ENCODE peak calls at places on chromosomes 13 and 19, in eight cellular contexts. I, C, Y, T, U, Q, D and X are unnamed samples.
A peak's percentile ranks its signal among the peaks of the same experiment; 100 is the strongest.

GRCh38 chr13:90545070-90545840 is 802.2 kb upstream of the MIR17HG start:
- DNase-seq in I (no peak), C (peak; percentile 16), Y (peak; percentile 8), T (no peak), U (peak; percentile 1), Q (no peak), D (no peak), X (no peak)

GRCh38 chr13:26961890-26962615 is 201.5 kb upstream of the GPR12 start:
- DNase-seq in I (no peak), C (no peak), Y (no peak), T (no peak), U (no peak), Q (no peak), D (no peak), X (no peak)

GRCh38 chr19:9644472-9644871 is 23.4 kb upstream of the ZNF561 start:
- DNase-seq in I (no peak), C (no peak), Y (no peak), T (no peak), U (no peak), Q (no peak), D (no peak), X (no peak)

GRCh38 chr13:71339010-71339409 is 528.0 kb downstream of the DACH1 start:
- DNase-seq in I (no peak), C (no peak), Y (no peak), T (no peak), U (no peak), Q (no peak), D (no peak), X (no peak)

GRCh38 chr19:41023193-41023592 is 32.1 kb downstream of the CYP2B6 start:
- DNase-seq in I (no peak), C (no peak), Y (no peak), T (no peak), U (no peak), Q (no peak), D (no peak), X (no peak)

GRCh38 chr19:13823256-13823655 is 28.0 kb downstream of the ZSWIM4 start:
- DNase-seq in I (no peak), C (no peak), Y (no peak), T (no peak), U (no peak), Q (peak; percentile 81), D (peak; percentile 7), X (no peak)

GRCh38 chr19:10979950-10980349 is 19.1 kb downstream of the SMARCA4 start:
- DNase-seq in I (peak; percentile 43), C (no peak), Y (peak; percentile 66), T (no peak), U (no peak), Q (peak; percentile 63), D (peak; percentile 17), X (no peak)

GRCh38 chr19:15913384-15913783 is 15.5 kb upstream of the CYP4F2 start:
- DNase-seq in I (no peak), C (no peak), Y (no peak), T (no peak), U (no peak), Q (no peak), D (no peak), X (no peak)

GRCh38 chr13:65990684-65991083 is 1239.5 kb downstream of the PCDH9 start:
- DNase-seq in I (no peak), C (no peak), Y (no peak), T (no peak), U (no peak), Q (no peak), D (no peak), X (no peak)

GRCh38 chr19:4988770-4989251 is 19.9 kb downstream of the KDM4B start:
- DNase-seq in I (no peak), C (no peak), Y (peak; percentile 97), T (no peak), U (no peak), Q (peak; percentile 84), D (peak; percentile 49), X (peak; percentile 80)

GRCh38 chr13:28744091-28744536 is 25.3 kb upstream of the SLC46A3 start:
- DNase-seq in I (no peak), C (peak; percentile 93), Y (peak; percentile 66), T (no peak), U (no peak), Q (no peak), D (no peak), X (no peak)